ENCODE peak calls at places on chromosome 12, in nine cellular contexts. B is ovary, Z is A549, X is esophagus muscularis mucosa, K is SK-N-SH, V is K562, R is stomach, P is tibial nerve, C is HepG2. D is an unnamed sample.
A peak's percentile ranks its signal among the peaks of the same experiment; 100 is the strongest.

GRCh38 chr12:101108130-101108529 is 101.9 kb downstream of the SLC5A8 start:
- DNase-seq in P (no peak), Z (no peak), X (no peak), R (no peak), B (no peak), K (no peak), C (peak; percentile 15), V (no peak), D (no peak)

GRCh38 chr12:124904306-124905098 is 9.9 kb downstream of the UBC start:
- DNase-seq in V (peak; percentile 91), B (peak; percentile 92), R (peak; percentile 80), X (peak; percentile 96), K (peak; percentile 48), P (peak; percentile 88), C (peak; percentile 72), Z (peak; percentile 89), D (peak; percentile 92)

GRCh38 chr12:4268549-4269181 is 4.9 kb upstream of the CCND2 start:
- DNase-seq in B (no peak), C (no peak), Z (no peak), V (no peak), R (no peak), K (no peak), X (no peak), P (no peak), D (no peak)

GRCh38 chr12:64193045-64193444 is 29.1 kb downstream of the KICS2 start:
- DNase-seq in B (no peak), R (no peak), K (no peak), C (no peak), X (no peak), Z (no peak), P (no peak), V (no peak), D (no peak)

GRCh38 chr12:14656846-14657245 is 39.6 kb downstream of the GUCY2C start:
- DNase-seq in X (no peak), P (no peak), C (peak; percentile 2), K (no peak), Z (no peak), B (no peak), V (no peak), R (no peak), D (no peak)

GRCh38 chr12:100528471-100529139 is 44.9 kb upstream of the GAS2L3 start:
- DNase-seq in V (no peak), P (no peak), Z (peak; percentile 46), B (no peak), R (no peak), X (no peak), C (no peak), K (no peak), D (no peak)

GRCh38 chr12:121893901-121894540 is 5.4 kb downstream of the PSMD9 start:
- DNase-seq in B (no peak), X (no peak), R (peak; percentile 40), C (peak; percentile 69), Z (peak; percentile 65), K (no peak), V (no peak), P (no peak), D (no peak)

GRCh38 chr12:21666722-21667121 is 9.1 kb upstream of the LDHB start:
- DNase-seq in V (no peak), R (no peak), C (no peak), B (no peak), P (no peak), Z (no peak), K (no peak), X (no peak), D (no peak)

GRCh38 chr12:2640709-2641108 is 154.1 kb upstream of the FKBP4 start:
- DNase-seq in B (no peak), K (no peak), X (no peak), P (peak; percentile 22), C (no peak), Z (peak; percentile 72), V (peak; percentile 16), R (peak; percentile 33), D (no peak)

GRCh38 chr12:15751741-15752140 is 37.4 kb downstream of the EPS8 start:
- DNase-seq in C (no peak), B (no peak), K (no peak), X (no peak), P (no peak), Z (no peak), R (no peak), V (no peak), D (no peak)

GRCh38 chr12:51639361-51639760 is 48.3 kb downstream of the SCN8A start:
- DNase-seq in Z (no peak), C (no peak), B (no peak), R (no peak), X (no peak), V (no peak), K (no peak), P (no peak), D (no peak)

GRCh38 chr12:125381373-125381772 is 316.1 kb downstream of the AACS start:
- DNase-seq in R (no peak), X (peak; percentile 83), V (no peak), B (no peak), P (no peak), K (no peak), C (no peak), Z (no peak), D (no peak)

GRCh38 chr12:62631531-62632520 is 165.2 kb downstream of the MON2 start:
- DNase-seq in X (peak; percentile 92), R (peak; percentile 43), V (no peak), B (peak; percentile 70), Z (peak; percentile 48), C (peak; percentile 25), P (peak; percentile 53), K (peak; percentile 89), D (peak; percentile 75)

GRCh38 chr12:12017798-12018197 is 52.9 kb upstream of the BCL2L14 start:
- DNase-seq in B (no peak), C (no peak), X (no peak), P (no peak), K (no peak), R (no peak), Z (no peak), V (peak; percentile 9), D (peak; percentile 41)

GRCh38 chr12:121932176-121932536 is 13.8 kb downstream of the CFAP251 start:
- DNase-seq in P (no peak), R (no peak), V (no peak), Z (no peak), C (no peak), X (no peak), K (no peak), B (no peak), D (peak; percentile 14)

GRCh38 chr12:44835641-44836379 is 40.3 kb downstream of the NELL2 start:
- DNase-seq in V (no peak), Z (no peak), C (no peak), P (no peak), B (no peak), R (no peak), X (no peak), K (no peak), D (no peak)

DNA sequence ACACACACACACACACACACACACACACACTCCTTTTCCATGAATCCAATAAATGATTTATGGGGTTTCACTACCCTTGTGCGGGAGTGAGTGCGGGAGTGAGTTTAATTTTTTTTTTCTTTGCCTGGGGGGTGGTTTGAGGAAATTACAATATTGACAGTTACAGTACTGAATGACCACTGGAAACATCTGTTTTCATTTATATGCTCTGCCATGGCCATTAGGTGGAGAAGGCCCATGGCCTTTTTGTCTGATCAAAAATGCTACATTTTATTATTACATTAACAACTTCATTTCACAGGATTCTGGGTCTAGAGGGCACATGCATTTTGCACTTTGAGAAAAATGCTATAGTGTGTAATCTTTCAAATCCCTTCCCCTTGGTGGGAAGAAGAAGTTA is 5.9 kb downstream of the TBX3 start:
- DNase-seq in V (no peak), Z (no peak), C (no peak), R (no peak), K (peak; percentile 60), B (no peak), P (no peak), X (no peak), D (no peak)
- H3K4me1 ChIP-seq in V (peaks cover 3% of the 10 kb centered on the region), Z (peaks cover 13% of the 10 kb centered on the region), C (peaks cover 62% of the 10 kb centered on the region), R (peaks cover 18% of the 10 kb centered on the region), K (peaks cover 41% of the 10 kb centered on the region), B (peaks cover 8% of the 10 kb centered on the region), P (peaks cover 28% of the 10 kb centered on the region), X (peaks cover 43% of the 10 kb centered on the region), D (peaks cover 39% of the 10 kb centered on the region)

GRCh38 chr12:55727643-55728184 is 1.1 kb downstream of the CD63 start:
- DNase-seq in C (no peak), V (peak; percentile 70), P (peak; percentile 75), K (peak; percentile 76), Z (peak; percentile 46), R (peak; percentile 75), B (peak; percentile 80), X (no peak), D (no peak)
- TF ChIP-seq EP300 in C (no peak), V (peak; percentile 66), P (no peak), K (no peak), Z (no peak), R (no peak), B (no peak), X (no peak), D (no peak)

DNA sequence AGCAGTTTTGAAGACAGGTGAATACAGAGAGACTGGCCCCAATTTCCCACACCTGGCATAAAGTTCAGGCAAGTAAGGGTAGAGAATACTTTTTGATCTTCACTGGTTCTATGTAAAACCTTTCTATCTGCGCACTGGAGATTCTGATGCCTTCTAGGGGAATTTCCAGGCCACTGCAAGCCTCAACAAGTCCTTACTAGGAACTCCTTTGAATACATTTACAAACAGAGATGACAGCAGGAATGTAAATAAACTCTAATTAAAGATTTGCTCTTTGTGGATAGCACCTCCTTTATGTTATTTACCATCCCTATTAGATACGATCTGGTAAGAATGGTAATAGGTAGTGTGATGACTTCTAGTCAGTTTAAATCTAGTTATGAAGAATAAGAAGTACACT is 69.2 kb downstream of the NTN4 start:
- DNase-seq in C (no peak), X (no peak), P (no peak), V (no peak), R (no peak), B (no peak), K (no peak), Z (no peak), D (no peak)
- TF ChIP-seq CTCF in C (no peak), X (no peak), P (no peak), V (no peak), R (no peak), B (no peak), K (no peak), Z (no peak), D (no peak)

GRCh38 chr12:6958609-6959375 is 7.6 kb downstream of the PTPN6 start:
- DNase-seq in Z (no peak), B (no peak), R (no peak), V (no peak), X (no peak), K (peak; percentile 16), P (no peak), C (no peak), D (no peak)

GRCh38 chr12:6957741-6958608 is 6.8 kb downstream of the PTPN6 start:
- DNase-seq in P (no peak), R (no peak), K (no peak), V (no peak), Z (no peak), X (no peak), B (no peak), C (no peak), D (no peak)

GRCh38 chr12:6955462-6956331 is 4.5 kb downstream of the PTPN6 start:
- DNase-seq in Z (no peak), V (no peak), P (no peak), K (peak; percentile 21), C (no peak), R (no peak), B (no peak), X (no peak), D (no peak)

GRCh38 chr12:6956332-6956727 is 5.2 kb downstream of the PTPN6 start:
- DNase-seq in X (no peak), V (no peak), R (no peak), P (no peak), K (peak; percentile 27), B (no peak), Z (no peak), C (no peak), D (no peak)

GRCh38 chr12:6957151-6957701 is 6.1 kb downstream of the PTPN6 start:
- DNase-seq in K (peak; percentile 15), P (no peak), V (no peak), Z (no peak), X (no peak), R (no peak), C (no peak), B (no peak), D (no peak)
- H3K4me1 ChIP-seq in K (peaks cover 3% of the 10 kb centered on the region), P (peaks cover 55% of the 10 kb centered on the region), V (peaks cover 67% of the 10 kb centered on the region), Z (peaks cover 15% of the 10 kb centered on the region), X (peaks cover 28% of the 10 kb centered on the region), R (peaks cover 93% of the 10 kb centered on the region), C (peaks cover 18% of the 10 kb centered on the region), B (peaks cover 8% of the 10 kb centered on the region), D (peaks cover 50% of the 10 kb centered on the region)

D was measured in suprapubic skin.